ENCODE peak calls at places on chromosomes 5 and 9, in eight cellular contexts. J, Q, D, A, W, E, C and X are unnamed samples.
A peak's percentile ranks its signal among the peaks of the same experiment; 100 is the strongest.

GRCh38 chr5:88236866-88237642 is 31.6 kb downstream of the TMEM161B start:
- DNase-seq in Q (no peak), A (no peak), E (no peak), W (no peak), D (peak; percentile 61), C (peak; percentile 7), J (no peak), X (no peak)

GRCh38 chr9:130300739-130301138 is 35.2 kb downstream of the HMCN2 start:
- DNase-seq in C (no peak), Q (no peak), E (no peak), A (peak; percentile 23), D (no peak), W (no peak), J (no peak), X (no peak)

GRCh38 chr5:25568989-25569625 is 924.3 kb upstream of the CDH10 start:
- DNase-seq in J (no peak), Q (no peak), E (no peak), W (no peak), C (no peak), A (no peak), D (no peak), X (no peak)

GRCh38 chr5:97529354-97529753 is 346.3 kb upstream of the RIOK2 start:
- DNase-seq in Q (no peak), D (peak; percentile 18), A (no peak), W (no peak), J (no peak), C (no peak), E (no peak), X (no peak)

GRCh38 chr9:83336696-83337095 is 201.5 kb downstream of the FRMD3 start:
- DNase-seq in C (no peak), A (no peak), E (no peak), D (no peak), J (no peak), Q (no peak), W (no peak), X (no peak)

GRCh38 chr9:122403381-122404002 is 32.7 kb downstream of the PTGS1 start:
- DNase-seq in J (no peak), C (no peak), E (no peak), Q (no peak), D (no peak), W (no peak), A (peak; percentile 88), X (no peak)

GRCh38 chr9:3863114-3863528 is 337.3 kb upstream of the RFX3 start:
- DNase-seq in Q (no peak), J (no peak), W (no peak), C (peak; percentile 83), E (no peak), D (peak; percentile 98), A (peak; percentile 65), X (peak; percentile 28)

GRCh38 chr5:77770293-77771005 is 5.7 kb downstream of the TBCA start:
- DNase-seq in Q (no peak), D (no peak), W (no peak), A (no peak), E (no peak), C (no peak), J (no peak), X (no peak)

GRCh38 chr9:134328841-134329575 is 2.8 kb downstream of the RXRA start:
- DNase-seq in J (peak; percentile 67), E (peak; percentile 48), D (peak; percentile 50), A (peak; percentile 97), W (no peak), C (no peak), Q (peak; percentile 47), X (peak; percentile 71)

GRCh38 chr9:126375386-126375785 is 48.8 kb downstream of the MVB12B start:
- DNase-seq in J (no peak), W (no peak), D (peak; percentile 32), C (peak; percentile 19), E (no peak), Q (no peak), A (peak; percentile 71), X (peak; percentile 66)

GRCh38 chr5:33477816-33478215 is 37.1 kb downstream of the TARS1 start:
- DNase-seq in E (peak; percentile 38), A (no peak), J (no peak), D (no peak), C (no peak), Q (no peak), W (no peak), X (no peak)

GRCh38 chr9:37412431-37413151 is 9.9 kb upstream of the GRHPR start:
- DNase-seq in Q (no peak), C (no peak), E (no peak), A (no peak), D (no peak), J (no peak), W (no peak), X (no peak)

GRCh38 chr5:1975406-1975715 is 92.6 kb upstream of the IRX4 start:
- DNase-seq in W (no peak), Q (no peak), C (no peak), D (no peak), E (peak; percentile 30), J (no peak), A (no peak), X (no peak)

GRCh38 chr5:45109062-45109461 is 300.3 kb downstream of the MRPS30 start:
- DNase-seq in J (no peak), W (no peak), C (no peak), D (no peak), E (no peak), Q (no peak), A (no peak), X (no peak)

GRCh38 chr9:138100711-138101349 is 223.2 kb downstream of the CACNA1B start:
- DNase-seq in Q (no peak), W (peak; percentile 76), J (peak; percentile 16), A (peak; percentile 31), D (no peak), E (no peak), C (no peak), X (no peak)
- TF ChIP-seq CTCF in Q (no peak), W (peak; percentile 11), J (no peak), A (no peak), D (no peak), E (no peak), C (no peak), X (no peak)

GRCh38 chr9:7980691-7981289 is 181.2 kb upstream of the DMAC1 start:
- DNase-seq in W (no peak), E (no peak), J (no peak), Q (no peak), C (no peak), D (no peak), A (no peak), X (no peak)
- TF ChIP-seq CTCF in W (no peak), E (no peak), J (no peak), Q (no peak), C (no peak), D (no peak), A (no peak), X (no peak)

GRCh38 chr9:89319015-89319905 is 960 bp downstream of the SECISBP2 start:
- DNase-seq in C (no peak), A (no peak), Q (no peak), J (no peak), D (no peak), E (no peak), W (no peak), X (no peak)
- TF ChIP-seq CTCF in C (no peak), A (peak; percentile 89), Q (no peak), J (no peak), D (no peak), E (no peak), W (no peak), X (no peak)

GRCh38 chr9:36204906-36205547 is 14.3 kb downstream of the CLTA start:
- DNase-seq in E (no peak), J (no peak), W (no peak), Q (no peak), D (no peak), C (peak; percentile 18), A (peak; percentile 4), X (no peak)
- TF ChIP-seq CTCF in E (no peak), J (no peak), W (no peak), Q (no peak), D (peak; percentile 23), C (peak; percentile 50), A (peak; percentile 25), X (no peak)

GRCh38 chr9:115694014-115694413 is 459.6 kb upstream of the PAPPA start:
- DNase-seq in C (peak; percentile 88), A (no peak), W (no peak), E (peak; percentile 14), J (no peak), Q (no peak), D (peak; percentile 98), X (no peak)
- TF ChIP-seq CTCF in C (peak; percentile 57), A (peak; percentile 66), W (no peak), E (no peak), J (no peak), Q (no peak), D (peak; percentile 59), X (peak; percentile 32)

GRCh38 chr5:32173394-32174010 is 617 bp downstream of the GOLPH3 start:
- DNase-seq in E (peak; percentile 77), J (peak; percentile 77), A (peak; percentile 83), C (no peak), D (peak; percentile 59), Q (peak; percentile 68), W (peak; percentile 83), X (peak; percentile 88)

GRCh38 chr5:32172908-32173393 is 1.2 kb downstream of the GOLPH3 start:
- DNase-seq in E (no peak), Q (no peak), W (no peak), C (no peak), A (peak; percentile 88), J (no peak), D (no peak), X (no peak)

GRCh38 chr5:32168460-32169033 is 5.6 kb downstream of the GOLPH3 start:
- DNase-seq in A (no peak), D (peak; percentile 21), Q (no peak), J (no peak), C (no peak), E (no peak), W (no peak), X (no peak)

GRCh38 chr5:32170303-32171170 is 3.6 kb downstream of the GOLPH3 start:
- DNase-seq in W (no peak), C (peak; percentile 51), J (no peak), D (peak; percentile 95), E (no peak), Q (no peak), A (peak; percentile 51), X (no peak)

DNA sequence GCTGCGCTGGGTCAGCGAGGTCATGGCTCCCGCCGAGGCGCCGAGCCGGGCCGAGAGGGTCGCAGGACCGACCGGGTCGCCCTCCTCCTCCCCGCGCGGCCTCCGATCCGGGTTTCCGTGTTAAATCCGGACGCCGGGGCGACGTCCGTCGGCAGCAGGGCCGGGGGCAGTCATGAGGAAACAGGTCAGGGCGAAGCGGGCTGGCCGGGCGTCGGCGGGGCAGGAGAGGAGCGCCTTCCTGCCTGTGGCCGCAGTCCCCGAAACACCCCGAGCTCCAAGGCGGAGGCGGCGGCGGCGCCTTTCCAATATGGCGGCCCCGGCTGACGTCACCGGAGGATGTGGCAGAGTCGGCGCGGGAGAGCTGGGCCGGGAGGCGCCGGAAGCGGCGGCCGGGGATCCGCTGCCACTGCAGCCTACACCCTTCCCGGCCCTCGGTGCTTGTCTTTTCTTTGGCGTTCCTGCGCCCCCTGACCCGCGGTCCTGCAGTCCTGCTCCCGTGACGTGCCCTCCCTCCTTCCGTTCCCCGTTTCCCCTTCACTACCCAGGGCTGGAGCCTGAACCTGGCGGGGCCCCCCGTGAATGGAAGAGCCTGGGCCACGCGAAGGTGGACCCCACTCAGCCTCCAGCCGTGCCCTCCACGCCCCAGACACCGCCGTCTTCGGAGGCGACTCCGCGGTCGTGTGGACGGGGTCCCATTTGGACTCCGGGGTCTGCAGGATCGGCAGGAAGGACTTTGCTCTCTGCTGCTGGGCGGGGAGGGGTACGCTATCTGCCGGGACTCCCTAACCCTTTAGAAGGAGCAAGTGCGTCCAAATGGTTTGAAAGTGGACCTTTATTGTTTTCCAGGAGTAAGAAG is at the start of gene GOLPH3:
- DNase-seq in C (peak; percentile 85), A (peak; percentile 97), D (peak; percentile 81), Q (peak; percentile 92), E (peak; percentile 92), J (peak; percentile 95), W (peak; percentile 97), X (peak; percentile 95)
- TF ChIP-seq CTCF in C (peak; percentile 13), A (no peak), D (no peak), Q (no peak), E (no peak), J (no peak), W (peak; percentile 10), X (no peak)